ENCODE peak calls at places on chromosomes 11 and 22, in eight cellular contexts. Q, O, K, N, G, C, D and X are unnamed samples.

GRCh38 chr22:42626951-42627625 is 12.4 kb upstream of the POLDIP3 start:
- DNase-seq in O (no peak), Q (no peak), G (no peak), K (no peak), C (no peak), D (no peak), N (no peak), X (no peak)

GRCh38 chr11:121807051-121807450 is 309.0 kb downstream of the BLID start:
- DNase-seq in Q (no peak), C (no peak), G (no peak), O (no peak), N (no peak), D (peak), K (no peak), X (no peak)

GRCh38 chr22:33409134-33409533 is 351.0 kb upstream of the SYN3 start:
- DNase-seq in G (no peak), O (no peak), Q (no peak), D (no peak), N (no peak), K (no peak), C (no peak), X (no peak)

GRCh38 chr11:75597636-75598035 is 35.6 kb downstream of the SERPINH1 start:
- DNase-seq in G (no peak), D (peak), O (no peak), C (no peak), K (peak), N (peak), Q (no peak), X (peak)

GRCh38 chr11:122743949-122744876 is 88.7 kb downstream of the UBASH3B start:
- DNase-seq in O (no peak), K (no peak), Q (peak), N (peak), D (no peak), C (no peak), G (no peak), X (no peak)

GRCh38 chr11:34866375-34866774 is 49.8 kb downstream of the APIP start:
- DNase-seq in D (no peak), O (no peak), C (peak), Q (no peak), K (no peak), N (no peak), G (no peak), X (no peak)

GRCh38 chr11:118851970-118852369 is 31.7 kb upstream of the CXCR5 start:
- DNase-seq in N (no peak), O (no peak), Q (no peak), G (no peak), C (no peak), K (no peak), D (no peak), X (no peak)

GRCh38 chr11:20477418-20478090 is 90.0 kb downstream of the PRMT3 start:
- DNase-seq in O (no peak), D (no peak), G (no peak), N (no peak), Q (no peak), C (no peak), K (no peak), X (no peak)

GRCh38 chr11:57162179-57162898 is 19.4 kb upstream of the LRRC55 start:
- DNase-seq in G (no peak), O (no peak), N (no peak), Q (no peak), D (no peak), C (no peak), K (no peak), X (no peak)

GRCh38 chr22:37678372-37678771 is 2.9 kb downstream of the LGALS1 start:
- DNase-seq in N (no peak), K (no peak), O (peak), D (no peak), C (no peak), Q (no peak), G (no peak), X (no peak)

GRCh38 chr22:42562282-42562681 is 8.5 kb downstream of the SERHL2 start:
- DNase-seq in G (no peak), K (no peak), N (peak), D (no peak), O (peak), C (no peak), Q (no peak), X (no peak)

GRCh38 chr11:19394525-19395016 is 153.8 kb upstream of the E2F8 start:
- DNase-seq in K (no peak), C (no peak), O (no peak), G (no peak), N (no peak), D (no peak), Q (no peak), X (no peak)

GRCh38 chr11:56273854-56274253 is at the start of gene OR5T1:
- DNase-seq in G (no peak), K (no peak), N (no peak), C (no peak), D (no peak), Q (no peak), O (no peak), X (no peak)

GRCh38 chr11:47109051-47109791 is 67.5 kb downstream of the ARFGAP2 start:
- DNase-seq in Q (no peak), G (no peak), D (no peak), N (no peak), K (no peak), C (no peak), O (no peak), X (no peak)

GRCh38 chr22:48807155-48807554 is 1020.5 kb downstream of the BRD1 start:
- DNase-seq in N (no peak), G (no peak), D (no peak), K (no peak), Q (no peak), C (no peak), O (no peak), X (peak)

GRCh38 chr11:106480581-106481185 is 403.2 kb downstream of the AASDHPPT start:
- DNase-seq in O (no peak), N (no peak), D (no peak), G (no peak), Q (no peak), C (no peak), K (no peak), X (no peak)

GRCh38 chr11:10323793-10324170 is 18.9 kb downstream of the ADM start:
- DNase-seq in O (no peak), Q (no peak), K (no peak), C (peak), G (no peak), D (no peak), N (no peak), X (no peak)

GRCh38 chr22:24181088-24181995 is at the start of gene SUSD2:
- DNase-seq in N (peak), C (no peak), Q (no peak), D (no peak), K (no peak), O (no peak), G (no peak), X (peak)

GRCh38 chr22:22770280-22770871 is 117.2 kb upstream of the IGLL5 start:
- DNase-seq in G (no peak), N (peak), Q (peak), O (peak), C (peak), D (peak), K (peak), X (peak)

GRCh38 chr11:9850224-9850895 is 186.5 kb downstream of the SWAP70 start:
- DNase-seq in Q (no peak), N (no peak), O (no peak), G (no peak), D (no peak), C (no peak), K (no peak), X (no peak)

GRCh38 chr11:129372609-129373488 is 2.8 kb upstream of the BARX2 start:
- DNase-seq in N (no peak), O (no peak), G (no peak), D (peak), Q (no peak), C (no peak), K (peak), X (no peak)

GRCh38 chr11:2137202-2138071 is 1.8 kb downstream of the IGF2 start:
- DNase-seq in G (no peak), K (peak), D (peak), C (peak), N (no peak), Q (no peak), O (peak), X (peak)

GRCh38 chr22:32329202-32329645 is 28.4 kb upstream of the RFPL3 start:
- DNase-seq in O (no peak), Q (no peak), G (no peak), N (no peak), K (no peak), D (no peak), C (no peak), X (no peak)

GRCh38 chr11:128156486-128156885 is 430.9 kb downstream of the ETS1 start:
- DNase-seq in D (no peak), C (no peak), Q (no peak), N (no peak), O (no peak), G (no peak), K (no peak), X (no peak)

GRCh38 chr22:31326877-31327276 is 19.3 kb downstream of the PATZ1 start:
- DNase-seq in Q (no peak), C (no peak), O (no peak), N (no peak), D (no peak), G (no peak), K (no peak), X (no peak)

GRCh38 chr22:22032906-22033802 is 50.6 kb upstream of the TOP3B start:
- DNase-seq in Q (no peak), O (no peak), C (no peak), N (no peak), K (no peak), G (no peak), D (no peak), X (no peak)

DNA sequence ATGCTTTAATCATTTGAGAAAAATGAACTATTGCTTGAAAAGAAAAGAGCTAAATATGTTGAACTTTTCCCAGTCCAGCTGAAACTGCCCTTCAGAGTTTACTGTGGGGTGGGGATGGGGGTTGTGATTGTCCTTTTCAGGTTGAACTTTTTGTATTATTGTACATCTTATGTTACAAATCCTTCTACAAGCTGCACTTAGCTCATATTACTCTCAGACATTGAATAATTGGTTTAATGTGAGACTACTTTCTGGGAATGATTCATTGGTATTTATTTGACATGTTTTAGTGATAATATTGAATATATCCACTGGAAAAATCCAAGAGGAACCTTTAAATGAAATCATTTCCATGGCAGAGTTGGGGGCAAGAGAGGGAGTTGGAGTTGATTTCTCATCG is 84.9 kb downstream of the ATXN10 start:
- DNase-seq in G (no peak), O (no peak), D (no peak), N (no peak), C (peak), K (no peak), Q (no peak), X (no peak)
- H3K27ac ChIP-seq in G (no peak), O (no peak), D (no peak), N (no peak), C (no peak), K (no peak), Q (no peak), X (no peak)

GRCh38 chr11:131671320-131671719 is 300.9 kb downstream of the NTM start:
- DNase-seq in N (no peak), C (no peak), D (no peak), K (no peak), Q (no peak), O (no peak), G (no peak), X (no peak)
- H3K4me3 ChIP-seq in N (no peak), C (no peak), D (no peak), K (no peak), Q (no peak), O (no peak), G (no peak), X (no peak)

GRCh38 chr11:105032495-105032894 is 2.4 kb downstream of the CASP1 start:
- DNase-seq in N (peak), C (no peak), Q (no peak), K (no peak), D (no peak), G (no peak), O (no peak), X (no peak)

GRCh38 chr11:105033344-105033743 is 1.6 kb downstream of the CASP1 start:
- DNase-seq in N (peak), C (no peak), Q (no peak), D (no peak), G (no peak), K (no peak), O (no peak), X (no peak)

GRCh38 chr11:105035262-105035620 is 297 bp upstream of the CASP1 start:
- DNase-seq in G (no peak), O (no peak), K (no peak), C (no peak), Q (no peak), D (no peak), N (no peak), X (no peak)

DNA sequence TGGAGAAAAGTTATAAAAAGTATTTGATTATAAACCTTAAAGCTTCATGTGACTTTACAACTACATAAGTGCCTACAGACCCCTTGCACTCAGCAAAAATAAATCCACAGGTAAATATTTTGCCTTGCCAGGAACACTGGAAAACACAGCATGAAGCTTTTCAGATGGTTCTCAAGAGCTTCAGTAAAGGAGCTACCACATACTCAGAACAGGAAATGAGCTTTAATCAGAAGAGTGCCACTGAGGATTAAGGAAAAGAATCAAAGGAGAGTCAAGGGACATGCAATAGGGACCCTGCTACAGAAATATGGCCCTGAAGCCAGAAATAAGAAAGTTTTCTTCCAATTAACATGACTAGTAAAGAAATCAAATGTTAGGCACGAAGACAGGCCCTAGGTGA is 1.2 kb downstream of the CASP1 start:
- DNase-seq in Q (no peak), C (no peak), G (no peak), N (peak), O (no peak), D (no peak), K (no peak), X (no peak)
- H3K27ac ChIP-seq in Q (peak), C (no peak), G (no peak), N (peak), O (no peak), D (no peak), K (no peak), X (no peak)

GRCh38 chr11:32935462-32936029 is 42.9 kb downstream of the QSER1 start:
- DNase-seq in D (no peak), Q (no peak), N (no peak), C (peak), O (no peak), K (no peak), G (no peak), X (no peak)
- H3K4me3 ChIP-seq in D (no peak), Q (no peak), N (no peak), C (no peak), O (no peak), K (no peak), G (no peak), X (no peak)

DNA sequence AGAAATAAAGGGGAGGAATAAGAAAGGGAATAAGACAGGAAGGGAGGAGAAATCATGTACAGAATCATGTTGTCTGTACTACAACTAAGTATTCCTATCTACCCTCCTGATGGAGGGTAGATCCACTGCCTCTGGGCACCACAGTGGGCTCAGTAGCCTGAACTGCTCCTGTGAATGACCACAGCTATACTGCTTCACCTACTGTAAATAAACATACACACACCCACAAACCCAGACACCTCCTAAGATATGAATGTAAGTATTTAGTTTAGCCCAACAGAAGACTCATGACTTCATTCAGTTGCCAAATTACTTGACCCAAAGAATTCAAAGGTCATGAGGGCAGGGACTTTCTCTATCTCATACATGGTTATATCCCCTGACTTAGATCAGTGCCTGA is 177.3 kb upstream of the C11orf58 start:
- DNase-seq in D (no peak), G (no peak), C (no peak), K (no peak), Q (no peak), N (no peak), O (no peak), X (no peak)
- H3K27ac ChIP-seq in D (no peak), G (no peak), C (no peak), K (no peak), Q (no peak), N (no peak), O (no peak), X (no peak)

DNA sequence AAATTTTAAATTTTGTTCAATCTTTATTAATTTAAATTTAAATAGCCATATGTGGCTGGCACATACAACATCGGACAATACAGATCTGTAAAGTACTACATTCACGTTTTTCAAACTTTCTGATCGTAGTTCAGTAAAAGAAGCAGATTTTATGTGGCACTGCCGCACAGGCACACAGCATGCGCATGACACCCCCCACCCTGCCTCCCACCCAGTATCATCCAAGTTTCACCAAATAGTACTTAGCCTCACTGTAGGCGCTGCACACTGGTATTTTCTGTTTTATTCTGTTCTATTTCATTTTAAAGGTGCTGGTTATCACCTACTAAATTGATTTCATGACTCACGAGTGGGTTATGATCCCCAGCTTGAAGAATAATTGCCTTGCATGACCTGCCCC is 159.9 kb downstream of the HIPK3 start:
- DNase-seq in N (no peak), Q (no peak), D (no peak), G (no peak), K (no peak), C (no peak), O (no peak), X (no peak)
- H3K4me3 ChIP-seq in N (no peak), Q (no peak), D (no peak), G (no peak), K (no peak), C (no peak), O (no peak), X (no peak)

GRCh38 chr11:69074375-69074774 is 25.6 kb downstream of the TPCN2 start:
- DNase-seq in C (no peak), G (no peak), Q (no peak), D (no peak), K (no peak), O (no peak), N (no peak), X (no peak)

GRCh38 chr11:69074786-69075185 is 26.1 kb downstream of the TPCN2 start:
- DNase-seq in O (peak), K (no peak), C (peak), G (no peak), D (no peak), N (no peak), Q (no peak), X (no peak)

GRCh38 chr11:69071956-69072355 is 23.2 kb downstream of the TPCN2 start:
- DNase-seq in K (no peak), C (no peak), Q (no peak), O (no peak), G (no peak), N (no peak), D (no peak), X (no peak)

GRCh38 chr11:69075421-69076128 is 26.8 kb downstream of the TPCN2 start:
- DNase-seq in O (peak), N (no peak), Q (no peak), G (no peak), D (no peak), K (no peak), C (peak), X (no peak)

DNA sequence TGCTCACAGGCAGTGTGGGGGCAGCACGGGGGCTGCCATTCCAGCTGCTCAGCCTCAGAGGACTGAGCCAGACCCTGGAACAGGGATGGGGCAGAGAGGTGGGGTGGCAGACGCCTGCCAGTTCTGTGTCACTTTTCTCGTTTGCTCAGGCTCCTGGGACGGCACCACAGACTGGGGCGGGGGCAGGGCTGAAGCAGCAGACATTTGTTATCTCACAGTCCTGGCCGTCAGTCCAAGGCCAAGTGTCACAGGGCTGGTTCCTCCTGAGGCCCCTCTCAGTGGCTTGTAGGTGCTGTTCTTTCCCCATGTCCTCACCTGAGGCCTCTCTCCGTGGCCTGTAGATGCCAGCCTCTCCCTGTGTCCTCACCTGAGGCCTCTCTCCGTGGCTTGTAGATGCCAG is 24.7 kb downstream of the TPCN2 start:
- DNase-seq in O (no peak), D (no peak), Q (no peak), N (no peak), C (no peak), K (no peak), G (no peak), X (no peak)
- H3K27ac ChIP-seq in O (peak), D (no peak), Q (no peak), N (no peak), C (no peak), K (no peak), G (no peak), X (no peak)

DNA sequence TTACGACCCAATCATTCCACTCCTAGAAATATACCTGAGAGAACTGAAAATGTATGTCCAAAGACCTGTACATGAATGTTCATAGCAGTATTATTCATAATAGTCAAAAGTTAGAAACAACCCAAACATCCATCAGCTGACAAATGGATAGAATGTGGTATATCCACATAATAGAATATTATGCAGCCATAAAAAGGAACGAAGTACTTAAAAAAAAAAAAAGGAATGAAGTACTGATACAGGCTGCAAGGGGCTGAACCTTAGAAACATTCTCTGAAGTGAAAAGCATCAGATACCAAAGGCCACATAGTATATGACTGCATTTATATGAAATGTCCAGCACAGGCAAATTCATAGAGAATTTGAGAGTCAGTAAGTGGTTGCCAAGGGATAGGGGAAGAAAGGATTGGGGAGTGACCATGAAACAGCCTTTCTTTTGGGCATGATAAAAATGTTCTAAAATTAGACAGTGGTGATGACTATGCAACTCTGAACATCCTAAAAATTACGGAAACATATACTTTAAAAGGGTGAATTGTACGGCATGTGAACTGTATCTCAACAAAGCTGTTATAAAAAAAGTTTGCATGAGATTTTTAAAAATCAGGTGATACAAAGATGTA is 1.8 kb downstream of the TPST2 start:
- DNase-seq in N (no peak), Q (no peak), K (no peak), C (no peak), O (no peak), D (no peak), G (no peak), X (no peak)
- H3K4me3 ChIP-seq in N (no peak), Q (no peak), K (no peak), C (no peak), O (no peak), D (no peak), G (no peak), X (no peak)

GRCh38 chr11:86157797-86158378 is 86.7 kb upstream of the EED start:
- DNase-seq in G (no peak), Q (no peak), C (no peak), D (no peak), O (no peak), K (no peak), N (no peak), X (no peak)
- H3K27ac ChIP-seq in G (no peak), Q (no peak), C (no peak), D (no peak), O (no peak), K (no peak), N (no peak), X (no peak)